ENCODE peak calls at places on chromosomes 13 and 19, in four cellular contexts. One of them, this sample, is unnamed.

GRCh38 chr19:19261350-19262189 is 11.5 kb downstream of the TM6SF2 start:
- DNase-seq in psoas muscle: no peak
- DNase-seq in substantia nigra: no peak
- DNase-seq in CD4-positive, alpha-beta T cell: no peak
- DNase-seq in this sample: no peak

GRCh38 chr13:86087241-86087640 is 288.0 kb upstream of the SLITRK6 start:
- DNase-seq in CD4-positive, alpha-beta T cell: no peak
- DNase-seq in substantia nigra: no peak
- DNase-seq in psoas muscle: no peak
- DNase-seq in this sample: no peak

GRCh38 chr19:19817357-19817756 is 4.2 kb downstream of the ZNF506 start:
- DNase-seq in CD4-positive, alpha-beta T cell: peak; percentile 44
- DNase-seq in psoas muscle: no peak
- DNase-seq in substantia nigra: no peak
- DNase-seq in this sample: peak; percentile 11

GRCh38 chr19:40614595-40615411 is 13.6 kb downstream of the LTBP4 start:
- DNase-seq in psoas muscle: peak; percentile 84
- DNase-seq in CD4-positive, alpha-beta T cell: peak; percentile 56
- DNase-seq in substantia nigra: no peak
- DNase-seq in this sample: peak; percentile 83

GRCh38 chr19:34084396-34085145 is 87.7 kb upstream of the LSM14A start:
- DNase-seq in substantia nigra: no peak
- DNase-seq in CD4-positive, alpha-beta T cell: no peak
- DNase-seq in psoas muscle: no peak
- DNase-seq in this sample: no peak

GRCh38 chr13:39688278-39688677 is 32.8 kb downstream of the COG6 start:
- DNase-seq in psoas muscle: no peak
- DNase-seq in substantia nigra: no peak
- DNase-seq in CD4-positive, alpha-beta T cell: no peak
- DNase-seq in this sample: no peak

GRCh38 chr13:26919311-26919710 is 158.7 kb upstream of the GPR12 start:
- DNase-seq in CD4-positive, alpha-beta T cell: no peak
- DNase-seq in psoas muscle: no peak
- DNase-seq in substantia nigra: no peak
- DNase-seq in this sample: no peak

GRCh38 chr13:68234278-68234677 is 1004.1 kb upstream of the PCDH9 start:
- DNase-seq in psoas muscle: no peak
- DNase-seq in substantia nigra: no peak
- DNase-seq in CD4-positive, alpha-beta T cell: no peak
- DNase-seq in this sample: no peak

GRCh38 chr13:76884167-76884566 is 2.0 kb downstream of the KCTD12 start:
- DNase-seq in psoas muscle: peak; percentile 54
- DNase-seq in CD4-positive, alpha-beta T cell: no peak
- DNase-seq in substantia nigra: peak; percentile 30
- DNase-seq in this sample: no peak

GRCh38 chr19:15107056-15108010 is at the start of gene SYDE1:
- DNase-seq in psoas muscle: peak; percentile 73
- DNase-seq in substantia nigra: no peak
- DNase-seq in CD4-positive, alpha-beta T cell: no peak
- DNase-seq in this sample: no peak

GRCh38 chr19:485583-486236 is 10.6 kb upstream of the MADCAM1 start:
- DNase-seq in CD4-positive, alpha-beta T cell: no peak
- DNase-seq in psoas muscle: peak; percentile 69
- DNase-seq in substantia nigra: peak; percentile 90
- DNase-seq in this sample: no peak

GRCh38 chr13:31322025-31322424 is 122.2 kb downstream of the B3GLCT start:
- DNase-seq in CD4-positive, alpha-beta T cell: no peak
- DNase-seq in psoas muscle: peak; percentile 67
- DNase-seq in substantia nigra: no peak
- DNase-seq in this sample: no peak

GRCh38 chr13:20728579-20729300 is 25.2 kb downstream of the IL17D start:
- DNase-seq in psoas muscle: no peak
- DNase-seq in CD4-positive, alpha-beta T cell: no peak
- DNase-seq in substantia nigra: no peak
- DNase-seq in this sample: no peak

GRCh38 chr19:18501832-18502231 is 20.0 kb downstream of the ELL start:
- DNase-seq in psoas muscle: peak; percentile 81
- DNase-seq in CD4-positive, alpha-beta T cell: no peak
- DNase-seq in substantia nigra: no peak
- DNase-seq in this sample: no peak

GRCh38 chr19:50607874-50608785 is 31.6 kb downstream of the SYT3 start:
- DNase-seq in substantia nigra: peak; percentile 95
- DNase-seq in CD4-positive, alpha-beta T cell: peak; percentile 40
- DNase-seq in psoas muscle: peak; percentile 74
- DNase-seq in this sample: peak; percentile 31

GRCh38 chr19:23547816-23548430 is 139.1 kb downstream of the ZNF675 start:
- DNase-seq in substantia nigra: no peak
- DNase-seq in psoas muscle: no peak
- DNase-seq in CD4-positive, alpha-beta T cell: no peak
- DNase-seq in this sample: no peak

GRCh38 chr19:35120492-35120891 is 4.9 kb downstream of the FXYD3 start:
- DNase-seq in CD4-positive, alpha-beta T cell: no peak
- DNase-seq in substantia nigra: no peak
- DNase-seq in psoas muscle: no peak
- DNase-seq in this sample: no peak

GRCh38 chr19:15534957-15535864 is 26.9 kb downstream of the CYP4F22 start:
- DNase-seq in substantia nigra: no peak
- DNase-seq in psoas muscle: no peak
- DNase-seq in CD4-positive, alpha-beta T cell: no peak
- DNase-seq in this sample: no peak

GRCh38 chr13:38688674-38689073 is 1.8 kb downstream of the FREM2 start:
- DNase-seq in substantia nigra: no peak
- DNase-seq in psoas muscle: no peak
- DNase-seq in CD4-positive, alpha-beta T cell: no peak
- DNase-seq in this sample: no peak

GRCh38 chr13:89066868-89067466 is 1395.8 kb downstream of the SLITRK5 start:
- DNase-seq in CD4-positive, alpha-beta T cell: no peak
- DNase-seq in psoas muscle: no peak
- DNase-seq in substantia nigra: peak; percentile 9
- DNase-seq in this sample: no peak

GRCh38 chr13:47256618-47257017 is 359.8 kb upstream of the HTR2A start:
- DNase-seq in CD4-positive, alpha-beta T cell: no peak
- DNase-seq in psoas muscle: no peak
- DNase-seq in substantia nigra: no peak
- DNase-seq in this sample: no peak

GRCh38 chr13:105395041-105395440 is 1140.4 kb downstream of the EFNB2 start:
- DNase-seq in CD4-positive, alpha-beta T cell: no peak
- DNase-seq in psoas muscle: no peak
- DNase-seq in substantia nigra: no peak
- DNase-seq in this sample: no peak

GRCh38 chr19:7652061-7652641 is 15.2 kb downstream of the STXBP2 start:
- DNase-seq in psoas muscle: peak; percentile 90
- DNase-seq in CD4-positive, alpha-beta T cell: peak; percentile 89
- DNase-seq in substantia nigra: peak; percentile 55
- DNase-seq in this sample: peak; percentile 89

GRCh38 chr13:60591348-60591747 is 194.3 kb downstream of the TDRD3 start:
- DNase-seq in psoas muscle: no peak
- DNase-seq in substantia nigra: no peak
- DNase-seq in CD4-positive, alpha-beta T cell: no peak
- DNase-seq in this sample: no peak

GRCh38 chr19:17520865-17521264 is 9.4 kb downstream of the PGLS start:
- DNase-seq in psoas muscle: no peak
- DNase-seq in substantia nigra: peak; percentile 22
- DNase-seq in CD4-positive, alpha-beta T cell: no peak
- DNase-seq in this sample: no peak

GRCh38 chr13:63124863-63125262 is 1709.2 kb upstream of the PCDH20 start:
- DNase-seq in CD4-positive, alpha-beta T cell: no peak
- DNase-seq in psoas muscle: no peak
- DNase-seq in substantia nigra: no peak
- DNase-seq in this sample: no peak

GRCh38 chr13:24875566-24875965 is 111.6 kb downstream of the RNF17 start:
- DNase-seq in psoas muscle: no peak
- DNase-seq in CD4-positive, alpha-beta T cell: no peak
- DNase-seq in substantia nigra: no peak
- DNase-seq in this sample: no peak

GRCh38 chr13:37495046-37495445 is 103.5 kb downstream of the POSTN start:
- DNase-seq in psoas muscle: no peak
- DNase-seq in substantia nigra: no peak
- DNase-seq in CD4-positive, alpha-beta T cell: no peak
- DNase-seq in this sample: no peak

GRCh38 chr19:13241321-13242104 is 91.3 kb downstream of the IER2 start:
- DNase-seq in substantia nigra: no peak
- DNase-seq in psoas muscle: no peak
- DNase-seq in CD4-positive, alpha-beta T cell: no peak
- DNase-seq in this sample: peak; percentile 23

GRCh38 chr13:44523176-44524017 is 52.7 kb downstream of the TSC22D1 start:
- DNase-seq in psoas muscle: no peak
- DNase-seq in CD4-positive, alpha-beta T cell: no peak
- DNase-seq in substantia nigra: no peak
- DNase-seq in this sample: no peak

GRCh38 chr19:2721570-2722540 is 683 bp upstream of the DIRAS1 start:
- DNase-seq in substantia nigra: no peak
- DNase-seq in CD4-positive, alpha-beta T cell: no peak
- DNase-seq in psoas muscle: no peak
- DNase-seq in this sample: no peak

GRCh38 chr13:46492946-46493345 is 60.0 kb upstream of the LRCH1 start:
- DNase-seq in psoas muscle: no peak
- DNase-seq in substantia nigra: no peak
- DNase-seq in CD4-positive, alpha-beta T cell: no peak
- DNase-seq in this sample: peak; percentile 8

DNA sequence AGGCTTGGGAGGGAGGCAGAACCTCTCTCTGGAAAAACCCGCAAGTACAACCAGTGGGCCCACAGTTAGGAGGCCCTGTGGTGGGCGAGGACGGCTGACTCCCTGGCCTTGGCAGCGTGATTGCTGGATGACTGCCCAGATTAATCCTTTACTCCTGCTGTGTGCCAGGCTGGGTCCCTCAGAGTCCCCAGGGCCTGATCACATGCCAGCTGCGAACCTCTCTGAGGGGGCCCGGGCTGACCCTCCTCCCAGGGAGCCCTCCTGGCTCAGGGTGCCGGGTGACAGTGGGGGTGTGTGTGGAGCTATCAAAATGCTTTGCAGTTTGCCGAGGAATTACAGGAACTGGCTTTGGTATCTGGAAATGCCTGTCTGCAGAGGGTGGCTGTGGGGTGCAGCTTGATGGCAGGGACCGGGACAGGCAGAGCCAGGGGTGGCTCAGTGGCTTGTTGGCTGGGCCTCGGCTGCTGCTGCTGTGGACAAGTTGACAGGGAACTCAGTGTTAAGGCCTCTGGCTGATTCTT is 48.9 kb downstream of the DNM2 start:
- DNase-seq in psoas muscle: no peak
- DNase-seq in CD4-positive, alpha-beta T cell: no peak
- DNase-seq in substantia nigra: peak; percentile 47
- DNase-seq in this sample: no peak
- H3K27ac ChIP-seq in psoas muscle: peak overlapping the region; percentile 74
- H3K27ac ChIP-seq in CD4-positive, alpha-beta T cell: no peak overlapping the region
- H3K27ac ChIP-seq in substantia nigra: peak overlapping the region; percentile 95
- H3K27ac ChIP-seq in this sample: no peak overlapping the region

DNA sequence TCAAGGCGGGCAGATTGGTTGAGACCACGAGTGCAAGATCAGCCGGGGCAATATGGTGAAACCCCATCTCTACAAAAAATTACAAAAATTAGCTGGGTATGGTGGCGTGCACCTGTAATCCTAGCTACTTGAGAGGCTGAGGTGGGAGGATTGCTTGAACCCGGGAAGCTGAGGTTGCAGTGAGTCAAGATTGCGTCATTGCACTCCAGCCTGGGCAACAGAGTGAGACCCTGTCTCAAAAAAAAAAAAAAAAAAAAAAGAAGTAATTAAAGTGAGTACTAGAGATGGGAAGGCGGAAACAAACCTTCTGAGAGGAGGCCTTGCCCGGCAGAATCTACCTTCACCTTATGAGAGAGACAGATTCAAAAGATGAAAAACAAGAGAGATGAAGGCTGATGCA is 14.7 kb downstream of the NLRP9 start:
- DNase-seq in substantia nigra: no peak
- DNase-seq in CD4-positive, alpha-beta T cell: no peak
- DNase-seq in psoas muscle: no peak
- DNase-seq in this sample: no peak
- H3K27ac ChIP-seq in substantia nigra: no peak overlapping the region
- H3K27ac ChIP-seq in CD4-positive, alpha-beta T cell: no peak overlapping the region
- H3K27ac ChIP-seq in psoas muscle: no peak overlapping the region
- H3K27ac ChIP-seq in this sample: no peak overlapping the region

GRCh38 chr19:4638330-4638729 is 986 bp upstream of the TNFAIP8L1 start:
- DNase-seq in CD4-positive, alpha-beta T cell: no peak
- DNase-seq in psoas muscle: peak; percentile 82
- DNase-seq in substantia nigra: no peak
- DNase-seq in this sample: no peak

GRCh38 chr19:4636761-4637160 is 2.6 kb upstream of the TNFAIP8L1 start:
- DNase-seq in substantia nigra: no peak
- DNase-seq in CD4-positive, alpha-beta T cell: no peak
- DNase-seq in psoas muscle: no peak
- DNase-seq in this sample: no peak

GRCh38 chr19:4636151-4636717 is 3.1 kb upstream of the TNFAIP8L1 start:
- DNase-seq in substantia nigra: peak; percentile 37
- DNase-seq in psoas muscle: peak; percentile 82
- DNase-seq in CD4-positive, alpha-beta T cell: peak; percentile 68
- DNase-seq in this sample: peak; percentile 75

GRCh38 chr19:4633140-4633967 is 6.0 kb upstream of the TNFAIP8L1 start:
- DNase-seq in CD4-positive, alpha-beta T cell: no peak
- DNase-seq in psoas muscle: peak; percentile 76
- DNase-seq in substantia nigra: peak; percentile 24
- DNase-seq in this sample: peak; percentile 63

DNA sequence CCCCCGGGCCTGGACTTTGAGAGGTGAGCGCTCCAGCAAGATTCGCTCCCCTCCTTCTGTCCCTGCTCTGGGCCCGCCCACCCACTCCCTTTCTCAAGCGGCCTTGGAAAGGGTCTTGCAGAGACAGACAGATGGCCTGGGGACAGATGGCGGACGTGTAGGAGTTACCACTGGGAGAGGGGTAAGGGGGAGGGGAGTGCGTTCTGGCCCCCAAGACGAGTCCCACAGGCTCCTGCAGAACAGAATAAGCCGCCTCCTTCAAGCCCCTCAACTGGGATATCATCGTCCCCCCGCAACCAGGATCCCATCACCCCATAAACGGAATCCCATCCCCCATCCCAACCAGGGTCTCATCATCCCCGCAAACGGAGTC is 3.6 kb upstream of the TNFAIP8L1 start:
- DNase-seq in substantia nigra: no peak
- DNase-seq in psoas muscle: no peak
- DNase-seq in CD4-positive, alpha-beta T cell: no peak
- DNase-seq in this sample: no peak
- H3K27ac ChIP-seq in substantia nigra: no peak overlapping the region
- H3K27ac ChIP-seq in psoas muscle: no peak overlapping the region
- H3K27ac ChIP-seq in CD4-positive, alpha-beta T cell: no peak overlapping the region
- H3K27ac ChIP-seq in this sample: no peak overlapping the region

DNA sequence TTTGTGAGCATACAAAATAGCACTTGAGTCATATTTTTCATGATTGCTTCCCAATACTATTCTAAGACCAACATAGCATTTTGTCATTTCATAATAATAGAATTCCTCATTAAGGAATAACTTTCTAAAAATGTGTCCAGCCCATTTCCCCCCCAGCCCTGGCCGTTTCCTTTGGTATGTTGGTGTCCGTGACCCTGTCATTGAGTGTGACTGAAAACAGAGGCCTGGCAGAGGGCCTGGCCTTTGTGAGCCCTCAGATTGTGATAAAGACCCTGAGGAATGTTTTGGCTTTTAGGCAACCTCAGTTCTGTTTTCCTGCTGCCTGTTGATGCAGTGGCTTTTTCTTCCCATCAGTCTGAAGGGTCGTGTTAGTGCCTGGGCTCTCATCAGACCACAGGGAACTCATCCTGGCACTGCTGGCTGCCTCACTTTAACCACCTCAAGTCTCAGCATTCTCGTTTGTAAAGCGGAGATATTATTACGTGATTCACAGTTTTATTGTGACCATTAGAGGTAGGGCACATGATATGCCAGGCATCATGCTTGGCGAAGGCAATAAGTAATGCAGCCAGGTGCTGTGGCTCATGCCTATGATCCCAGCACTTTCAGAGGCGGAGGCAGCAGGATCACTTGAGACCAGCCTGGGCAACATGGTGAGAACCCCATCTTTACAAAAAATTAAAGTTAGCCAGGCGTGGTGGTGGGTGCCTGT is 13.8 kb downstream of the SPINT2 start:
- DNase-seq in substantia nigra: no peak
- DNase-seq in CD4-positive, alpha-beta T cell: no peak
- DNase-seq in psoas muscle: no peak
- DNase-seq in this sample: no peak
- H3K27ac ChIP-seq in substantia nigra: peak overlapping the region; percentile 54
- H3K27ac ChIP-seq in CD4-positive, alpha-beta T cell: no peak overlapping the region
- H3K27ac ChIP-seq in psoas muscle: peak overlapping the region; percentile 66
- H3K27ac ChIP-seq in this sample: no peak overlapping the region

This sample was measured in CD8-positive, alpha-beta memory T cell.